ENCODE peak calls at places on chromosomes 5 and 9, in six cellular contexts. R is A549, U is mammary epithelial cell, J is pancreas, Q is heart right ventricle, I is fibroblast of lung. W is an unnamed sample.

GRCh38 chr5:90294604-90295003 is 115.0 kb downstream of the CETN3 start:
- DNase-seq in I (no peak), Q (no peak), R (no peak), U (no peak), J (no peak), W (no peak)

GRCh38 chr5:122500245-122501086 is 188.4 kb downstream of the SNCAIP start:
- DNase-seq in Q (no peak), U (peak; percentile 30), J (no peak), R (peak; percentile 56), I (peak; percentile 48), W (peak; percentile 51)

GRCh38 chr5:135332519-135333150 is 66.4 kb downstream of the MACROH2A1 start:
- DNase-seq in I (peak; percentile 57), U (peak; percentile 36), J (no peak), Q (no peak), R (peak; percentile 68), W (no peak)

GRCh38 chr5:100797863-100798262 is 105.2 kb downstream of the ST8SIA4 start:
- DNase-seq in U (peak; percentile 74), J (no peak), R (peak; percentile 7), Q (no peak), I (peak; percentile 86), W (no peak)

GRCh38 chr9:9341203-9341602 is 1271.6 kb downstream of the PTPRD start:
- DNase-seq in U (no peak), J (no peak), Q (no peak), I (no peak), R (no peak), W (peak; percentile 4)

GRCh38 chr5:119168401-119168800 is 97.5 kb downstream of the DMXL1 start:
- DNase-seq in Q (no peak), J (no peak), R (no peak), U (no peak), I (no peak), W (no peak)

GRCh38 chr5:24177821-24178220 is 467.0 kb downstream of the CDH10 start:
- DNase-seq in R (no peak), J (no peak), Q (no peak), I (peak; percentile 20), U (no peak), W (no peak)

GRCh38 chr5:66440202-66440680 is 156.0 kb upstream of the MAST4 start:
- DNase-seq in Q (no peak), U (peak; percentile 53), I (peak; percentile 93), J (no peak), R (no peak), W (no peak)

GRCh38 chr5:30050056-30050815 is 1143.2 kb upstream of the CDH6 start:
- DNase-seq in R (no peak), U (no peak), J (no peak), Q (no peak), I (peak; percentile 58), W (no peak)

GRCh38 chr5:55742778-55743177 is 4.9 kb downstream of the DDX4 start:
- DNase-seq in I (no peak), R (peak; percentile 26), U (no peak), J (no peak), Q (no peak), W (no peak)

GRCh38 chr9:72925126-72925810 is 27.6 kb downstream of the ALDH1A1 start:
- DNase-seq in R (no peak), J (no peak), I (no peak), Q (no peak), U (peak; percentile 87), W (peak; percentile 14)

GRCh38 chr9:89329917-89330316 is 11.6 kb downstream of the SECISBP2 start:
- DNase-seq in U (no peak), I (no peak), R (no peak), J (no peak), Q (no peak), W (no peak)
- H3K4me1 ChIP-seq in U (no peaks in the 10 kb centered on the region), I (no peaks in the 10 kb centered on the region), R (no peaks in the 10 kb centered on the region), J (no peaks in the 10 kb centered on the region), Q (no peaks in the 10 kb centered on the region), W (no peaks in the 10 kb centered on the region)

GRCh38 chr5:6726006-6726405 is 12.8 kb downstream of the TENT4A start:
- DNase-seq in J (no peak), I (no peak), R (no peak), U (no peak), Q (no peak), W (no peak)

GRCh38 chr5:6728011-6728794 is 15.0 kb downstream of the TENT4A start:
- DNase-seq in J (no peak), Q (no peak), R (no peak), U (no peak), I (no peak), W (no peak)

GRCh38 chr5:6725448-6725847 is 12.2 kb downstream of the TENT4A start:
- DNase-seq in U (no peak), I (no peak), R (no peak), Q (no peak), J (no peak), W (no peak)

GRCh38 chr5:6728795-6729183 is 15.6 kb downstream of the TENT4A start:
- DNase-seq in Q (no peak), U (no peak), R (no peak), J (no peak), I (no peak), W (no peak)

GRCh38 chr5:6727231-6727630 is 14.0 kb downstream of the TENT4A start:
- DNase-seq in U (no peak), J (no peak), R (no peak), Q (no peak), I (no peak), W (no peak)
- H3K4me1 ChIP-seq in U (peaks cover 18% of the 10 kb centered on the region), J (peaks cover 21% of the 10 kb centered on the region), R (peaks cover 30% of the 10 kb centered on the region), Q (peaks cover 93% of the 10 kb centered on the region), I (peaks cover 12% of the 10 kb centered on the region), W (peaks cover 4% of the 10 kb centered on the region)

DNA sequence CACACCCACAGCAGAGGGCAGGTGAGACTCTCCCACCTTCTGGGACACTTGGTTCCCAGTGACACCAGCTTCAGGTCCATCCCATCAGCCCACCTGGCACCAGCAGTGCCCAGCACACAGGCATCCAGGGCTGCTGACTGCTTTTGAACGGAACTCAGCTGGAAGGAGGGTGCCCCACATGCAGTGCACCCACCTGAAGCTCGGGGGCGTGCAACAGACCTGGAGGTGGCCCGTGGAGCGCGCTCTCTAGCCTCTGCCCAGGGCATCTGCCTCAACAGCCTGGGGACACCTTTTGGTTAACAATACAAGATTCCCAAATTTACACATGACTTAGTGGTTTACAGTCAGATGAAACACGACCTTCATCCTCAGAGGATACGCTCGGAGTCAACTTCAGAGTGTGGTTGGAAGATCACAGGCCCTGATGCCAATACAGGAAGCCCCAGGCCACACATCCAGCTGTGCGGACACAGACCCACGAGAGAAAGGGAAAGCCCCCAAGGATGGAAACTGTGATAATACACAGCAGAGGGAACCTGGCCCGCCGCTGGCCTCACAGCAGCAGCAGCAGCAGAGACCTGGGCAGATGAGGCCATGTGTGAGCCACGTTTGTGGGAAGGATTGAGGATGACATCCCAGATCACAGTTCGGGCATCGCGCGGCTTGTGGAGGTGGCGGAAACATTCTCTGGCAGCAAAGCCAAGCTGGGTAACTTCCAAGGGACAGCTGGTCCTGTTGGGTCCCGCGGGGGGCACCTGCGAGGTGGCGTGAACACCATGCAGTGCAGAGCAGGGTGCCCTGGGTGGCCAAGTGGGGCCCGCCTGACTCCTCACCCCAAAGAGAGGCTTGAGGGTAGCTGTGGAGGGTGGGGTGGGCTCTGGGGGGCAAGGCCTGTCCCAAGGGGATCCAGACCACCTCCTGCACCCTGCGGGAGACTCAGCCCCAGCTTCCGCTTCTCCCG is 64.0 kb downstream of the SECISBP2 start:
- DNase-seq in Q (no peak), J (no peak), R (no peak), I (no peak), U (no peak), W (no peak)
- H3K4me1 ChIP-seq in Q (no peaks in the 10 kb centered on the region), J (no peaks in the 10 kb centered on the region), R (no peaks in the 10 kb centered on the region), I (no peaks in the 10 kb centered on the region), U (peaks cover 11% of the 10 kb centered on the region), W (no peaks in the 10 kb centered on the region)

GRCh38 chr5:164336276-164336675 is 830.9 kb downstream of the MAT2B start:
- DNase-seq in I (no peak), J (no peak), Q (no peak), U (no peak), R (no peak), W (no peak)

GRCh38 chr5:164332349-164333196 is 827.2 kb downstream of the MAT2B start:
- DNase-seq in J (no peak), R (no peak), Q (no peak), I (no peak), U (no peak), W (no peak)

GRCh38 chr5:164335837-164336236 is 830.4 kb downstream of the MAT2B start:
- DNase-seq in J (no peak), I (peak; percentile 87), U (peak; percentile 77), R (no peak), Q (no peak), W (no peak)

GRCh38 chr5:164341056-164341619 is 835.7 kb downstream of the MAT2B start:
- DNase-seq in Q (no peak), J (no peak), I (peak; percentile 38), R (no peak), U (no peak), W (no peak)

DNA sequence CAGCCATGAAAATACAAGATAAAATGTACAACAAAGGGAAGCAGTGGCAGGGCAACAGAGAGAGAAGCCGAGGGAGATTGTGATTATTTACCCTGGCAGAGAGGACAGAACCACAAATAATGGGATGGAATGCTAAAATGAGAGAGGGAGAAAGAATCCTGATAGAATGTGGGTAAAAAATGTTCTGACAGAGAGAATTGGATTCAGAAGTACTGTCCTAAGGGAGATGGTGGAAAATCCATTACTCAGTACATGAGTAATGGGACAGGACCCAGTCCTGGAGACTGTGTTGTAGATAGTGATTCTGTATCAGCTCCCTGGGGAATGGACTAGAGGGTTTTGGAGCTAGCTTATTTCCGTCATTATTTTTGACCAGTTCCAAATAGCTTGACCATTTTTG is 831.5 kb downstream of the MAT2B start:
- DNase-seq in R (no peak), J (no peak), Q (no peak), U (peak; percentile 5), I (peak; percentile 96), W (no peak)
- H3K4me1 ChIP-seq in R (no peaks in the 10 kb centered on the region), J (no peaks in the 10 kb centered on the region), Q (no peaks in the 10 kb centered on the region), U (peaks cover 6% of the 10 kb centered on the region), I (no peaks in the 10 kb centered on the region), W (no peaks in the 10 kb centered on the region)

W was measured in SJCRH30.